ENCODE peak calls at places on chromosomes 12 and 14, in seven cellular contexts. I is GM20000, X is tibial artery, L is fibroblast of lung, O is HFF-Myc, G is pancreas, C is GM06990. Z is an unnamed sample.

GRCh38 chr14:80944861-80945617 is 3.5 kb upstream of the CEP128 start:
- DNase-seq in L (no peak), I (no peak), G (no peak), X (no peak), C (no peak), O (no peak), Z (no peak)

GRCh38 chr12:54948171-54948570 is 36.4 kb downstream of the TESPA1 start:
- DNase-seq in G (no peak), O (no peak), X (no peak), C (no peak), L (no peak), I (no peak), Z (no peak)

GRCh38 chr12:127595506-127595905 is 671.5 kb upstream of the TMEM132C start:
- DNase-seq in I (no peak), X (no peak), C (no peak), G (no peak), O (no peak), L (no peak), Z (no peak)

GRCh38 chr14:91388551-91388975 is 29.1 kb downstream of the CCDC88C start:
- DNase-seq in X (no peak), G (no peak), I (no peak), O (no peak), C (no peak), L (no peak), Z (peak)

GRCh38 chr12:107404981-107405380 is 280.6 kb upstream of the PWP1 start:
- DNase-seq in X (no peak), L (peak), I (peak), O (no peak), G (no peak), C (no peak), Z (no peak)

GRCh38 chr14:26597136-26598080 is at the start of gene NOVA1:
- DNase-seq in C (no peak), I (no peak), L (no peak), G (peak), X (peak), O (no peak), Z (no peak)

GRCh38 chr12:17296882-17297281 is 690.9 kb upstream of the LMO3 start:
- DNase-seq in X (no peak), L (no peak), G (no peak), I (no peak), C (no peak), O (no peak), Z (no peak)

GRCh38 chr12:71321531-71321930 is 118.1 kb upstream of the LGR5 start:
- DNase-seq in C (no peak), L (no peak), O (no peak), X (no peak), G (no peak), I (no peak), Z (no peak)

GRCh38 chr12:116517431-116518045 is 41.6 kb upstream of the MAP1LC3B2 start:
- DNase-seq in L (no peak), C (no peak), O (no peak), X (no peak), I (no peak), G (no peak), Z (no peak)

GRCh38 chr12:114123108-114123507 is 157.0 kb upstream of the RBM19 start:
- DNase-seq in C (no peak), G (no peak), X (no peak), L (no peak), I (no peak), O (no peak), Z (no peak)

GRCh38 chr12:107847830-107848229 is 73.3 kb downstream of the ASCL4 start:
- DNase-seq in X (peak), O (no peak), L (no peak), G (no peak), C (no peak), I (no peak), Z (no peak)

GRCh38 chr12:9975614-9976013 is 4.4 kb downstream of the CLEC12A start:
- DNase-seq in C (no peak), X (no peak), L (no peak), G (no peak), O (no peak), I (no peak), Z (no peak)

GRCh38 chr14:101293609-101294008 is 267.7 kb upstream of the DIO3 start:
- DNase-seq in I (no peak), L (no peak), G (no peak), O (no peak), C (no peak), X (no peak), Z (no peak)

GRCh38 chr14:45181806-45182205 is 46.1 kb downstream of the FANCM start:
- DNase-seq in O (no peak), I (no peak), G (no peak), L (no peak), C (no peak), X (no peak), Z (no peak)

GRCh38 chr14:50357124-50357523 is 39.6 kb downstream of the CDKL1 start:
- DNase-seq in O (no peak), C (no peak), L (no peak), I (no peak), G (no peak), X (no peak), Z (no peak)

GRCh38 chr14:54774824-54775223 is 127.8 kb downstream of the GCH1 start:
- DNase-seq in C (no peak), X (no peak), O (no peak), L (no peak), G (no peak), I (no peak), Z (no peak)

GRCh38 chr12:46110220-46110700 is 119.9 kb upstream of the SCAF11 start:
- DNase-seq in C (no peak), X (no peak), O (no peak), L (no peak), G (peak), I (no peak), Z (no peak)

GRCh38 chr12:68903511-68903910 is 29.5 kb downstream of the CPM start:
- DNase-seq in I (no peak), O (no peak), X (no peak), C (no peak), G (no peak), L (no peak), Z (no peak)

GRCh38 chr12:24034160-24034559 is 84.7 kb upstream of the SOX5 start:
- DNase-seq in I (no peak), O (no peak), C (no peak), X (no peak), L (peak), G (no peak), Z (no peak)

GRCh38 chr14:39006721-39007410 is 96.2 kb downstream of the SEC23A start:
- DNase-seq in X (no peak), C (no peak), I (no peak), G (no peak), O (no peak), L (peak), Z (no peak)

GRCh38 chr12:18643673-18644072 is 94.1 kb downstream of the PLCZ1 start:
- DNase-seq in X (no peak), I (no peak), G (no peak), C (no peak), L (peak), O (no peak), Z (no peak)

GRCh38 chr12:52495385-52495784 is 2.3 kb upstream of the KRT6A start:
- DNase-seq in I (no peak), L (peak), X (no peak), G (no peak), C (no peak), O (no peak), Z (no peak)

GRCh38 chr12:124461851-124462623 is 105.4 kb downstream of the NCOR2 start:
- DNase-seq in G (no peak), I (no peak), X (no peak), C (no peak), L (no peak), O (no peak), Z (no peak)

GRCh38 chr12:52942914-52943207 is 6.1 kb upstream of the KRT18 start:
- DNase-seq in I (no peak), L (no peak), X (no peak), C (no peak), G (no peak), O (no peak), Z (no peak)

GRCh38 chr12:40298341-40298740 is 73.5 kb downstream of the LRRK2 start:
- DNase-seq in L (no peak), G (no peak), I (no peak), O (no peak), X (no peak), C (no peak), Z (no peak)

GRCh38 chr14:95183532-95184412 is 26.4 kb upstream of the DICER1 start:
- DNase-seq in X (no peak), G (no peak), I (peak), C (no peak), L (peak), O (no peak), Z (no peak)

GRCh38 chr14:36519431-36520321 is at the start of gene NKX2-1:
- DNase-seq in C (no peak), O (no peak), X (no peak), G (no peak), L (peak), I (peak), Z (no peak)

GRCh38 chr14:50719911-50720759 is 52.0 kb upstream of the SAV1 start:
- DNase-seq in I (no peak), C (no peak), O (no peak), X (no peak), G (no peak), L (peak), Z (no peak)

GRCh38 chr12:96989916-96990315 is 82.9 kb downstream of the NEDD1 start:
- DNase-seq in X (no peak), C (no peak), G (no peak), I (no peak), L (peak), O (no peak), Z (no peak)
- TF ChIP-seq CTCF in X (no peak), C (peak), G (no peak), I (no peak), L (no peak), O (peak), Z (no peak)

GRCh38 chr14:98163285-98163741 is 1108.7 kb downstream of the BCL11B start:
- DNase-seq in G (no peak), O (no peak), L (no peak), C (no peak), I (no peak), X (no peak), Z (no peak)
- TF ChIP-seq CTCF in G (no peak), O (no peak), L (no peak), C (no peak), I (no peak), X (no peak), Z (no peak)

DNA sequence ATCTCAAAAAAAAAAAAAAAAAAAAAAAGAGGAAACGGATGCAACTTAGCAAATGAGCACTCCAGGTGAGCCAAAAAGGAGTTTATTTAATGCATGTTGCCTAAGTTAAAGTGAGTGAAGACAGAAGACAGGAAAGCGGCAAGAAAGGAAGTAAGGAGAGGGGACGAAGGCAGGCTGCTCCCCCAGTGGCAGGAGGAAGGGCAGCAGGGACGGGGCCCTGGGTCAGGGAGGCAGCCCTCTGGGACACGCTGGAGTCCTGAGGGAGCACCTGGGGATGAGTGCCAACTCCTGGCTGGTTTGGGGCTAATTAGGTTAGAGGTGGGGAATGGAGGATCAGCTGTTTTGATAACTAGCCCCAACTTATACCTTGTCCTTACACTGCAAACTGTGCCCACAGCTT is 37.0 kb upstream of the SPTLC2 start:
- DNase-seq in L (no peak), X (no peak), O (no peak), I (no peak), G (no peak), C (no peak), Z (no peak)
- TF ChIP-seq CTCF in L (no peak), X (no peak), O (no peak), I (no peak), G (no peak), C (peak), Z (peak)

DNA sequence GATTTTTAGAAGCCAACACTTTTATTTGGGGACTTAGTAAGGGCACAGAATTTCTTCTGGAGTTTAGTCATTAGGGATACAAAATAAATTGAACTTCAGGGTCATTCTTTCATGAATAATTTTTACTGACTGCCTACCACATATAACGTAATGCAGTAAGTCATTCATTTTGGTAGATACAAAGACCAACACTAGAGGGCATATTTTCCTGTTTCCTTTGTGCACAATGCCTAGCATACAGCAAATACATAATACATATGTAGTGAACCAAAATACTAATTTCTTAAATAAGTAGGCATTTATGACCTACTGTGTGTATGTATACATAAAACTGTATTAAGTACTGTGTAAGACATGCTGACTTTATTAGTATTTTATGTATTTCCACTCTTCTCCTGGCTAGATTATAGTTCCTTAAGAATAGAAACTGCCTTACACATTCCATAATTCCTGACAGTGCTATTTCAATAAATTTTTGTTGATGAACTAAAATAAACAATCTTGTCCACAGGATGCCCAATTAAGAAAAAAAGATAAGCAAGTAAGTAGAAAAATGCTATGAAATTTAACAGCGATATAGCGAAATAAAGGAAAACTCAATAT is 47.9 kb downstream of the PPP1R12A start:
- DNase-seq in X (no peak), I (no peak), O (peak), C (peak), L (peak), G (no peak), Z (no peak)
- TF ChIP-seq CTCF in X (peak), I (peak), O (peak), C (peak), L (peak), G (peak), Z (peak)

GRCh38 chr12:106358410-106359241 is 1.1 kb downstream of the POLR3B start:
- DNase-seq in X (peak), O (no peak), C (no peak), G (no peak), I (no peak), L (peak), Z (no peak)
- TF ChIP-seq CTCF in X (no peak), O (no peak), C (no peak), G (no peak), I (no peak), L (no peak), Z (no peak)

DNA sequence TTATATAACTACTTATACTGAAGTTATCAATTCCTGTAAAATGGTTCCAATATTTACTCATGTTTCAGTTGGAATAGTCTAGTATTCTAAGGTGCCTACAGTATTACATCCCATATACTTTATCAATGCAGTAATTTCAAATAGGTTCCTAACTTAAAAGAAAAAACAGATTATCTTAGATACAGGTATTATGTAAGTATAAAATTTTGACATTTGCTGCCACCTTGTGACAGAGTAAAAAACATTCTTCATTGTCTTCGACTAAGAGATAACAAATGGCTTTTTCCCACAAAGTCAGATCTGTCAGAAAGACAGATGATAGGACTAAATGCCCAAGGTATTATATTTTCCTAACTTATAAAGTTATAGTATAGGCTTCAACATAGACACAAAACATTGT is 78.7 kb downstream of the TXNDC16 start:
- DNase-seq in L (peak), G (no peak), C (no peak), O (no peak), I (peak), X (no peak), Z (no peak)
- TF ChIP-seq CTCF in L (no peak), G (no peak), C (peak), O (peak), I (no peak), X (peak), Z (peak)

GRCh38 chr12:65277994-65278575 is 398 bp upstream of the MSRB3 start:
- DNase-seq in O (no peak), G (peak), X (no peak), L (no peak), I (no peak), C (peak), Z (no peak)

GRCh38 chr12:65278576-65279386 is at the start of gene MSRB3:
- DNase-seq in C (peak), X (peak), O (peak), I (peak), L (peak), G (peak), Z (peak)

GRCh38 chr12:65279387-65280112 is 1.1 kb downstream of the MSRB3 start:
- DNase-seq in G (no peak), X (no peak), C (no peak), I (no peak), L (no peak), O (no peak), Z (no peak)

GRCh38 chr12:65280306-65280705 is 1.8 kb downstream of the MSRB3 start:
- DNase-seq in C (no peak), I (no peak), L (peak), G (no peak), O (no peak), X (no peak), Z (no peak)

GRCh38 chr12:65282840-65283239 is 4.4 kb downstream of the MSRB3 start:
- DNase-seq in O (no peak), I (no peak), X (no peak), C (no peak), G (no peak), L (no peak), Z (no peak)
- TF ChIP-seq CTCF in O (no peak), I (no peak), X (no peak), C (no peak), G (no peak), L (peak), Z (no peak)

DNA sequence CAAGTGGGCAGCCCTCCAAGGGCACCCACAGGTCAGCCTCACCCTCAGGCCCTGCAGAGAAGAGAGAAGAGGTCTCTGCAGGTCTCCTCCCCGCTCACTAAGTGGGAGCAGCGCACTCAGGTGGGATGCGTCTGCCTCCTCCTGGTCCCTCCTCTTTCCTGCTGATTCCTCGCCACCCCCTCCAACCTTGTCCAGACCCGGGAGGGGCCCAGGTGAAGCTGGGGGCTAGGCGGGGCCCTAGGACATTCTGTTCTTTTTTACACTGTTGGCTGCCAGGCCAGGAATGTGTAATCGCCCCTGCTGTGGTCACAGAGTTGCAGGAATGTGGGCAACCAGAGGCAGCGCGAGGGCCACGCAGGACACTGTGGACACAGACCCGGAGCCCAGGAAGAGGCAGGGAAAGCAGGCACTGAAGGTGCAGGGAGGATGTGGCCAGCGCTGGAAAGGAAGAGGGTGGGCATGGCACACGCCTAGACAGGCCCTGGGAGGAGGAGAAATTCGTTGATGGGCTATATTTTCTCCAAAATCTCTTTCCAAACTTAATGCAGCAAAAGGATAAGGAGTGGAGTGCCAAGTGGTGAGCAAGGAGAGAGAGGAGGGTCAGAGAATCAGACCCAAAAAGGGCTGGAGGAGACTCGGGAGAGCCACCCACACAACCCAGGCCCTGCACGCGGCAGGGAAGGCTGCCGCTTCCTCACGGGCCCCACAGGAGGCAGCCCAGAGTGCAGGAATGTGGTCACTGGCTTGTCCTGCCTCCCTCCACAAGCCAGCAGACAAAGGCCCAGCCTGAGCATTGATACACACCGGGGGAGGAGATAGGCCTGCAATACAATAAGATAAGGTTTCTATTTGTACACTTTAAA is 947 bp upstream of the SCNN1A start:
- DNase-seq in O (no peak), G (no peak), C (no peak), L (peak), I (peak), X (peak), Z (no peak)
- TF ChIP-seq CTCF in O (peak), G (no peak), C (no peak), L (peak), I (no peak), X (peak), Z (peak)

DNA sequence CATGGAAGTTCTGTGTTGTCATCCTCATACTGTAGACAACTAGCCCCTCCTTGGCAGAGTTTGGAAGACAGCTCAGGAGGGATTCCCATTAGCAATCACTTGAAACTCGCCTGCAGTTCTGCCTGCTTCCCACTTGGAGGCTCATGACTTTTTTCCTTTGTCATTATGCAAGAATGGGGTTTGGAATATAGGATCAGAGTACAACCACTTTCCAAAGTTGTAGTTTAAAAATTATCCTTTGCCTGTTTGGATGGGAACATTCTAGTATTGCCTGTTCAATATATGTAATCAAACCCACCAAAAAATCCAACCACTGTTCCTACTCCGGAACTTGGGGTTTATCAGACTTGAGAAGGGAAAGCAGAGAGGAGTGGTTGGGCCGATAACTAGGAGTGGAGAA is 2.1 kb upstream of the GPD1 start:
- DNase-seq in L (peak), I (no peak), C (no peak), X (no peak), G (no peak), O (no peak), Z (no peak)
- TF ChIP-seq CTCF in L (peak), I (no peak), C (no peak), X (peak), G (no peak), O (peak), Z (no peak)